ENCODE peak calls at places on chromosomes 13 and 19, in five cellular contexts. C, L, W, Y and B are unnamed samples.
A peak's percentile ranks its signal among the peaks of the same experiment; 100 is the strongest.

GRCh38 chr19:5587661-5588060 is 19.9 kb upstream of the TINCR start:
- DNase-seq in C (no peak), L (no peak), W (no peak), Y (no peak), B (no peak)

GRCh38 chr19:9406798-9407352 is 28.5 kb downstream of the ZNF266 start:
- DNase-seq in C (peak; percentile 2), L (no peak), W (peak; percentile 41), Y (peak; percentile 66), B (peak; percentile 78)

GRCh38 chr19:58548859-58549663 is 5.2 kb downstream of the TRIM28 start:
- DNase-seq in C (no peak), L (no peak), W (no peak), Y (no peak), B (no peak)

GRCh38 chr13:99087954-99088491 is 110.2 kb upstream of the DOCK9 start:
- DNase-seq in C (peak; percentile 90), L (peak; percentile 54), W (no peak), Y (peak; percentile 22), B (no peak)

GRCh38 chr19:45643024-45643926 is 4.1 kb upstream of the EML2 start:
- DNase-seq in C (peak; percentile 84), L (peak; percentile 94), W (peak; percentile 93), Y (peak; percentile 97), B (peak; percentile 68)

GRCh38 chr19:19587776-19588175 is 30.7 kb downstream of the PBX4 start:
- DNase-seq in C (no peak), L (no peak), W (no peak), Y (no peak), B (no peak)

GRCh38 chr13:25783076-25783475 is 268.7 kb downstream of the SHISA2 start:
- DNase-seq in C (no peak), L (no peak), W (no peak), Y (no peak), B (no peak)

GRCh38 chr19:6801397-6802086 is 29.0 kb downstream of the VAV1 start:
- DNase-seq in C (no peak), L (peak; percentile 92), W (peak; percentile 78), Y (peak; percentile 90), B (peak; percentile 40)

GRCh38 chr19:50562996-50563395 is 5.2 kb downstream of the LRRC4B start:
- DNase-seq in C (no peak), L (no peak), W (no peak), Y (no peak), B (no peak)

GRCh38 chr19:15241259-15241658 is 9.0 kb upstream of the EPHX3 start:
- DNase-seq in C (no peak), L (no peak), W (no peak), Y (no peak), B (no peak)

GRCh38 chr19:41847351-41848105 is 2.7 kb downstream of the DMRTC2 start:
- DNase-seq in C (no peak), L (no peak), W (no peak), Y (no peak), B (peak; percentile 7)

GRCh38 chr19:38660724-38661123 is 13.3 kb downstream of the ACTN4 start:
- DNase-seq in C (no peak), L (no peak), W (no peak), Y (no peak), B (no peak)

GRCh38 chr19:55667958-55668357 is 7.1 kb upstream of the EPN1 start:
- DNase-seq in C (no peak), L (no peak), W (no peak), Y (no peak), B (peak; percentile 16)

GRCh38 chr13:27110056-27110746 is 61.4 kb downstream of the USP12 start:
- DNase-seq in C (no peak), L (no peak), W (no peak), Y (no peak), B (no peak)

GRCh38 chr19:8638078-8638619 is 7.7 kb downstream of the NFILZ start:
- DNase-seq in C (no peak), L (no peak), W (no peak), Y (no peak), B (no peak)

GRCh38 chr13:48038763-48039162 is 1.2 kb downstream of the NUDT15 start:
- DNase-seq in C (no peak), L (peak; percentile 30), W (no peak), Y (no peak), B (no peak)

GRCh38 chr13:112870737-112871287 is 98.2 kb upstream of the MCF2L start:
- DNase-seq in C (no peak), L (no peak), W (no peak), Y (no peak), B (no peak)

GRCh38 chr19:28737021-28737525 is 475.9 kb downstream of the UQCRFS1 start:
- DNase-seq in C (peak; percentile 44), L (peak; percentile 72), W (no peak), Y (no peak), B (peak; percentile 28)

GRCh38 chr19:29001922-29002247 is 211.1 kb downstream of the UQCRFS1 start:
- DNase-seq in C (no peak), L (no peak), W (no peak), Y (no peak), B (no peak)

GRCh38 chr19:812049-812816 is 9.5 kb downstream of the PLPPR3 start:
- DNase-seq in C (no peak), L (no peak), W (no peak), Y (no peak), B (peak; percentile 42)

GRCh38 chr13:34001357-34001756 is 183.4 kb downstream of the RFC3 start:
- DNase-seq in C (no peak), L (no peak), W (no peak), Y (no peak), B (no peak)

GRCh38 chr19:42198676-42199439 is 18.6 kb downstream of the DEDD2 start:
- DNase-seq in C (no peak), L (peak; percentile 56), W (no peak), Y (peak; percentile 68), B (no peak)